ENCODE peak calls at places on chromosomes 5 and 9, in seven cellular contexts. O is NCI-H226; R is stimulated activated naive CD4-positive, alpha-beta T cell; F is activated effector memory CD4-positive, alpha-beta T cell treated with anti-CD3 and anti-CD28 coated beads, Interleukin-2, amount 50 U/mL, for 16 hours; S is head of caudate nucleus; I is effector memory CD8-positive, alpha-beta T cell; D is astrocyte of the spinal cord. A is an unnamed sample.

GRCh38 chr5:56269216-56269927 is 36.2 kb upstream of the ANKRD55 start:
- DNase-seq in O (peak), R (no peak), F (no peak), S (no peak), I (no peak), D (peak), A (peak)

GRCh38 chr5:36535837-36536236 is 70.6 kb upstream of the SLC1A3 start:
- DNase-seq in O (no peak), R (no peak), F (no peak), S (no peak), I (no peak), D (no peak), A (no peak)

GRCh38 chr9:38026021-38026809 is 42.8 kb downstream of the SHB start:
- DNase-seq in O (peak), R (no peak), F (no peak), S (no peak), I (no peak), D (peak), A (no peak)

GRCh38 chr5:141669519-141669918 is 12.5 kb downstream of the ARAP3 start:
- DNase-seq in O (no peak), R (no peak), F (no peak), S (no peak), I (no peak), D (no peak), A (no peak)

GRCh38 chr5:140024928-140025327 is 18.2 kb downstream of the NRG2 start:
- DNase-seq in O (no peak), R (no peak), F (no peak), S (no peak), I (no peak), D (no peak), A (no peak)

GRCh38 chr5:78005021-78005785 is 229.1 kb upstream of the TBCA start:
- DNase-seq in O (no peak), R (no peak), F (no peak), S (no peak), I (no peak), D (peak), A (no peak)

GRCh38 chr9:76658510-76659231 is 105.6 kb upstream of the PCA3 start:
- DNase-seq in O (peak), R (no peak), F (no peak), S (no peak), I (peak), D (peak), A (peak)

GRCh38 chr5:59769832-59770231 is 123.7 kb downstream of the PDE4D start:
- DNase-seq in O (no peak), R (no peak), F (no peak), S (no peak), I (no peak), D (no peak), A (no peak)

GRCh38 chr5:3905521-3905920 is 309.9 kb downstream of the IRX1 start:
- DNase-seq in O (no peak), R (no peak), F (no peak), S (no peak), I (no peak), D (no peak), A (no peak)

GRCh38 chr5:87404359-87404758 is 8.4 kb downstream of the CCNH start:
- DNase-seq in O (no peak), R (no peak), F (no peak), S (no peak), I (no peak), D (no peak), A (no peak)

GRCh38 chr5:125281662-125282061 is 535.2 kb upstream of the ZNF608 start:
- DNase-seq in O (no peak), R (no peak), F (no peak), S (no peak), I (no peak), D (no peak), A (no peak)

GRCh38 chr5:151223447-151224264 is at the start of gene CCDC69:
- DNase-seq in O (no peak), R (peak), F (peak), S (peak), I (peak), D (peak), A (peak)

GRCh38 chr9:126430124-126430523 is 103.5 kb downstream of the MVB12B start:
- DNase-seq in O (no peak), R (no peak), F (no peak), S (no peak), I (no peak), D (no peak), A (no peak)

GRCh38 chr5:157189223-157189622 is 8.6 kb downstream of the ITK start:
- DNase-seq in O (no peak), R (no peak), F (peak), S (no peak), I (no peak), D (no peak), A (no peak)

GRCh38 chr5:32522429-32523143 is 62.8 kb upstream of the SUB1 start:
- DNase-seq in O (peak), R (no peak), F (no peak), S (no peak), I (no peak), D (peak), A (peak)

GRCh38 chr9:114033397-114034103 is 44.5 kb downstream of the AMBP start:
- DNase-seq in O (no peak), R (no peak), F (peak), S (no peak), I (no peak), D (peak), A (no peak)

GRCh38 chr5:175202461-175203065 is 241.4 kb downstream of the DRD1 start:
- DNase-seq in O (no peak), R (no peak), F (no peak), S (no peak), I (no peak), D (peak), A (no peak)

GRCh38 chr9:77215874-77216273 is 38.5 kb downstream of the VPS13A start:
- DNase-seq in O (no peak), R (no peak), F (no peak), S (peak), I (no peak), D (peak), A (no peak)

GRCh38 chr5:115859378-115859777 is 17.6 kb downstream of the AP3S1 start:
- DNase-seq in O (peak), R (no peak), F (no peak), S (no peak), I (no peak), D (no peak), A (no peak)

GRCh38 chr9:110319781-110320180 is 17.9 kb downstream of the TXNDC8 start:
- DNase-seq in O (no peak), R (no peak), F (no peak), S (no peak), I (no peak), D (no peak), A (no peak)

GRCh38 chr5:147538232-147538631 is 28.4 kb upstream of the DPYSL3 start:
- DNase-seq in O (peak), R (no peak), F (no peak), S (no peak), I (no peak), D (peak), A (no peak)

GRCh38 chr9:108816037-108816436 is 39.7 kb downstream of the ACTL7B start:
- DNase-seq in O (no peak), R (no peak), F (no peak), S (peak), I (no peak), D (no peak), A (no peak)

GRCh38 chr5:86971034-86971511 is 296.6 kb upstream of the RASA1 start:
- DNase-seq in O (peak), R (no peak), F (no peak), S (no peak), I (no peak), D (peak), A (peak)

GRCh38 chr5:150443242-150444075 is 6.1 kb downstream of the RPS14 start:
- DNase-seq in O (no peak), R (no peak), F (no peak), S (no peak), I (no peak), D (no peak), A (no peak)

GRCh38 chr5:110361501-110361900 is 365.0 kb downstream of the TMEM232 start:
- DNase-seq in O (no peak), R (no peak), F (no peak), S (no peak), I (no peak), D (peak), A (no peak)

GRCh38 chr5:156326718-156327259 is at the start of gene SGCD:
- DNase-seq in O (no peak), R (no peak), F (no peak), S (peak), I (no peak), D (peak), A (no peak)

GRCh38 chr5:2282034-2282690 is 399.4 kb upstream of the IRX4 start:
- DNase-seq in O (no peak), R (no peak), F (no peak), S (no peak), I (no peak), D (no peak), A (no peak)

GRCh38 chr5:59685806-59686205 is 207.7 kb downstream of the PDE4D start:
- DNase-seq in O (no peak), R (no peak), F (no peak), S (no peak), I (no peak), D (peak), A (no peak)

GRCh38 chr5:7209583-7210139 is 186.3 kb upstream of the ADCY2 start:
- DNase-seq in O (no peak), R (no peak), F (no peak), S (no peak), I (no peak), D (no peak), A (no peak)

GRCh38 chr5:42235837-42236236 is 187.4 kb upstream of the GHR start:
- DNase-seq in O (no peak), R (no peak), F (no peak), S (no peak), I (no peak), D (no peak), A (no peak)

GRCh38 chr5:34586117-34586885 is 69.8 kb upstream of the RAI14 start:
- DNase-seq in O (peak), R (no peak), F (no peak), S (no peak), I (no peak), D (peak), A (no peak)

GRCh38 chr9:107625383-107625984 is 135.9 kb upstream of the KLF4 start:
- DNase-seq in O (no peak), R (no peak), F (no peak), S (no peak), I (no peak), D (no peak), A (no peak)

GRCh38 chr5:78560456-78560855 is 88.1 kb downstream of the LHFPL2 start:
- DNase-seq in O (no peak), R (no peak), F (no peak), S (no peak), I (no peak), D (no peak), A (no peak)